ENCODE peak calls at places on chromosomes 12 and 14, in seven cellular contexts. Q is Caki2, S is NCI-H1105, M is astrocyte of the cerebellum, B is HS-5, J is RPMI7951, L is body of pancreas. G is an unnamed sample.

GRCh38 chr12:110600254-110600653 is 13.7 kb upstream of the TCTN1 start:
- DNase-seq in Q (peak), M (no peak), J (peak), B (peak), S (no peak), L (no peak), G (no peak)

GRCh38 chr12:130166306-130166705 is 4.0 kb downstream of the FZD10 start:
- DNase-seq in J (no peak), M (no peak), Q (no peak), L (no peak), B (no peak), S (no peak), G (no peak)

GRCh38 chr14:41605550-41606248 is 977 bp upstream of the LRFN5 start:
- DNase-seq in B (no peak), M (no peak), L (peak), S (peak), Q (no peak), J (no peak), G (no peak)

GRCh38 chr12:6460751-6461371 is 9.0 kb downstream of the TAPBPL start:
- DNase-seq in B (no peak), J (no peak), L (no peak), M (no peak), S (no peak), Q (no peak), G (no peak)

GRCh38 chr14:100375273-100375962 is 52.3 kb downstream of the SLC25A47 start:
- DNase-seq in Q (peak), L (peak), M (peak), S (peak), J (peak), B (peak), G (peak)

GRCh38 chr14:71448431-71449315 is 483.6 kb upstream of the RGS6 start:
- DNase-seq in J (no peak), L (peak), S (no peak), M (no peak), Q (no peak), B (no peak), G (no peak)

GRCh38 chr12:538731-539539 is 79.2 kb downstream of the B4GALNT3 start:
- DNase-seq in J (peak), M (peak), B (no peak), S (no peak), Q (peak), L (peak), G (no peak)

GRCh38 chr12:46664771-46665287 is 161.0 kb downstream of the SLC38A4 start:
- DNase-seq in L (no peak), B (peak), Q (peak), J (peak), S (no peak), M (peak), G (peak)

GRCh38 chr14:34484726-34485125 is 22.7 kb upstream of the SPTSSA start:
- DNase-seq in Q (no peak), J (no peak), L (no peak), S (no peak), B (no peak), M (no peak), G (no peak)

GRCh38 chr12:21526053-21526452 is at the start of gene SPX:
- DNase-seq in L (no peak), Q (peak), B (no peak), J (no peak), S (no peak), M (no peak), G (peak)

GRCh38 chr12:25328082-25328712 is 77.5 kb upstream of the KRAS start:
- DNase-seq in Q (peak), M (peak), J (no peak), L (peak), S (no peak), B (no peak), G (peak)

GRCh38 chr12:49882248-49882850 is 21.4 kb downstream of the FAIM2 start:
- DNase-seq in L (no peak), M (no peak), Q (no peak), S (no peak), J (no peak), B (no peak), G (no peak)

GRCh38 chr14:93880025-93880820 is 46.9 kb upstream of the FAM181A start:
- DNase-seq in B (no peak), M (peak), J (no peak), Q (no peak), S (no peak), L (no peak), G (no peak)

GRCh38 chr12:122245553-122245952 is 19.7 kb upstream of the DIABLO start:
- DNase-seq in B (no peak), Q (no peak), S (no peak), L (no peak), J (no peak), M (no peak), G (no peak)

G was measured in kidney epithelial cell.